ENCODE peak calls at places on chromosomes 16 and 17, in five cellular contexts. L is pancreas, F is cardiac fibroblast, X is Calu3, Q is astrocyte of the spinal cord. W is an unnamed sample.

GRCh38 chr17:59853168-59853918 is 39.4 kb downstream of the TUBD1 start:
- DNase-seq in L (peak), F (peak), X (peak), Q (peak), W (peak)

GRCh38 chr16:2475413-2476344 is 752 bp downstream of the TBC1D24 start:
- DNase-seq in L (peak), F (no peak), X (peak), Q (no peak), W (no peak)

GRCh38 chr16:23745263-23745662 is 9.6 kb upstream of the CHP2 start:
- DNase-seq in L (no peak), F (no peak), X (no peak), Q (no peak), W (no peak)

GRCh38 chr17:12118617-12119016 is 97.9 kb downstream of the MAP2K4 start:
- DNase-seq in L (no peak), F (no peak), X (no peak), Q (no peak), W (no peak)

GRCh38 chr16:74724820-74725549 is 24.3 kb upstream of the MLKL start:
- DNase-seq in L (peak), F (peak), X (no peak), Q (peak), W (no peak)

GRCh38 chr17:55763856-55764255 is 13.0 kb downstream of the PCTP start:
- DNase-seq in L (no peak), F (peak), X (no peak), Q (no peak), W (no peak)

GRCh38 chr17:4710693-4711634 is 532 bp downstream of the ARRB2 start:
- DNase-seq in L (no peak), F (no peak), X (no peak), Q (no peak), W (no peak)

GRCh38 chr17:76909971-76910760 is 42.0 kb downstream of the MGAT5B start:
- DNase-seq in L (peak), F (peak), X (peak), Q (peak), W (peak)

GRCh38 chr17:27858621-27859305 is 34.4 kb downstream of the LYRM9 start:
- DNase-seq in L (no peak), F (no peak), X (no peak), Q (no peak), W (no peak)

GRCh38 chr16:31090540-31090939 is 1.8 kb upstream of the PRSS53 start:
- DNase-seq in L (no peak), F (no peak), X (no peak), Q (peak), W (peak)

GRCh38 chr17:57735707-57736106 is 9.4 kb downstream of the CCDC182 start:
- DNase-seq in L (no peak), F (no peak), X (peak), Q (no peak), W (no peak)

GRCh38 chr17:28074010-28074409 is 31.5 kb downstream of the NLK start:
- DNase-seq in L (no peak), F (no peak), X (no peak), Q (no peak), W (no peak)

GRCh38 chr17:8020251-8020650 is 17.8 kb downstream of the GUCY2D start:
- DNase-seq in L (no peak), F (no peak), X (no peak), Q (no peak), W (no peak)

GRCh38 chr16:83911290-83911689 is 12.4 kb downstream of the MLYCD start:
- DNase-seq in L (no peak), F (no peak), X (no peak), Q (no peak), W (no peak)

GRCh38 chr16:74257061-74257460 is 39.6 kb upstream of the PSMD7 start:
- DNase-seq in L (no peak), F (no peak), X (no peak), Q (no peak), W (no peak)

GRCh38 chr16:23400387-23400930 is 52.5 kb downstream of the COG7 start:
- DNase-seq in L (no peak), F (no peak), X (no peak), Q (no peak), W (no peak)

GRCh38 chr17:53032861-53033271 is 789.9 kb upstream of the KIF2B start:
- DNase-seq in L (no peak), F (peak), X (peak), Q (peak), W (no peak)

GRCh38 chr17:69084911-69085310 is 24.2 kb upstream of the ABCA9 start:
- DNase-seq in L (no peak), F (no peak), X (peak), Q (no peak), W (no peak)

GRCh38 chr17:49341356-49341755 is 20.7 kb downstream of the ZNF652 start:
- DNase-seq in L (no peak), F (no peak), X (no peak), Q (no peak), W (no peak)

GRCh38 chr16:64242510-64242909 is 879.4 kb downstream of the CDH11 start:
- DNase-seq in L (no peak), F (no peak), X (no peak), Q (no peak), W (no peak)

GRCh38 chr17:47879028-47879585 is 16.9 kb upstream of the SP2 start:
- DNase-seq in L (no peak), F (no peak), X (no peak), Q (peak), W (peak)

GRCh38 chr16:5056347-5056746 is 9.4 kb downstream of the C16orf89 start:
- DNase-seq in L (no peak), F (no peak), X (peak), Q (no peak), W (no peak)

GRCh38 chr17:8109669-8110455 is 8.5 kb downstream of the ALOXE3 start:
- DNase-seq in L (peak), F (peak), X (peak), Q (no peak), W (no peak)

GRCh38 chr16:72241930-72242329 is 70.0 kb upstream of the PMFBP1 start:
- DNase-seq in L (no peak), F (peak), X (peak), Q (peak), W (peak)

GRCh38 chr17:43880420-43880991 is 26.8 kb downstream of the MPP2 start:
- DNase-seq in L (peak), F (peak), X (peak), Q (peak), W (peak)

GRCh38 chr16:59605706-59606105 is 871.6 kb upstream of the GOT2 start:
- DNase-seq in L (no peak), F (no peak), X (no peak), Q (no peak), W (no peak)

GRCh38 chr17:63476857-63477470 is at the start of gene ACE:
- DNase-seq in L (no peak), F (no peak), X (peak), Q (no peak), W (no peak)

GRCh38 chr16:50037791-50038190 is 12.8 kb downstream of the CNEP1R1 start:
- DNase-seq in L (no peak), F (peak), X (no peak), Q (no peak), W (peak)

GRCh38 chr17:45732926-45733505 is 51.1 kb upstream of the CRHR1 start:
- DNase-seq in L (no peak), F (no peak), X (no peak), Q (no peak), W (no peak)

GRCh38 chr16:1288813-1289479 is 20.5 kb upstream of the UBE2I start:
- DNase-seq in L (no peak), F (no peak), X (no peak), Q (no peak), W (no peak)

GRCh38 chr17:41824086-41824485 is 11.3 kb downstream of the FKBP10 start:
- DNase-seq in L (no peak), F (no peak), X (no peak), Q (no peak), W (peak)

GRCh38 chr16:12618515-12618914 is 185.2 kb downstream of the CPPED1 start:
- DNase-seq in L (no peak), F (no peak), X (no peak), Q (no peak), W (no peak)

GRCh38 chr17:73541111-73541510 is 103.1 kb downstream of the SDK2 start:
- DNase-seq in L (no peak), F (no peak), X (no peak), Q (no peak), W (peak)

GRCh38 chr16:10964039-10964890 is 19.9 kb downstream of the CLEC16A start:
- DNase-seq in L (peak), F (peak), X (peak), Q (peak), W (peak)

GRCh38 chr16:50449800-50450199 is 81.0 kb upstream of the BRD7 start:
- DNase-seq in L (no peak), F (no peak), X (no peak), Q (no peak), W (no peak)

GRCh38 chr17:51398128-51398525 is 137.8 kb downstream of the UTP18 start:
- DNase-seq in L (no peak), F (no peak), X (no peak), Q (no peak), W (no peak)

GRCh38 chr17:79483842-79484241 is 127.0 kb downstream of the RBFOX3 start:
- DNase-seq in L (no peak), F (no peak), X (no peak), Q (no peak), W (no peak)

GRCh38 chr17:45948881-45949624 is 50.0 kb upstream of the STH start:
- DNase-seq in L (peak), F (peak), X (peak), Q (peak), W (peak)

GRCh38 chr17:82648761-82649474 is 674 bp upstream of the WDR45B start:
- DNase-seq in L (peak), F (no peak), X (no peak), Q (no peak), W (no peak)

GRCh38 chr17:9676742-9677387 is 31.5 kb downstream of the USP43 start:
- DNase-seq in L (no peak), F (no peak), X (peak), Q (peak), W (peak)

GRCh38 chr17:9677932-9678331 is 32.6 kb downstream of the USP43 start:
- DNase-seq in L (no peak), F (no peak), X (no peak), Q (no peak), W (no peak)

GRCh38 chr17:9677411-9677810 is 32.1 kb downstream of the USP43 start:
- DNase-seq in L (no peak), F (no peak), X (no peak), Q (no peak), W (no peak)

GRCh38 chr17:9672691-9673090 is 27.4 kb downstream of the USP43 start:
- DNase-seq in L (no peak), F (no peak), X (no peak), Q (no peak), W (no peak)

DNA sequence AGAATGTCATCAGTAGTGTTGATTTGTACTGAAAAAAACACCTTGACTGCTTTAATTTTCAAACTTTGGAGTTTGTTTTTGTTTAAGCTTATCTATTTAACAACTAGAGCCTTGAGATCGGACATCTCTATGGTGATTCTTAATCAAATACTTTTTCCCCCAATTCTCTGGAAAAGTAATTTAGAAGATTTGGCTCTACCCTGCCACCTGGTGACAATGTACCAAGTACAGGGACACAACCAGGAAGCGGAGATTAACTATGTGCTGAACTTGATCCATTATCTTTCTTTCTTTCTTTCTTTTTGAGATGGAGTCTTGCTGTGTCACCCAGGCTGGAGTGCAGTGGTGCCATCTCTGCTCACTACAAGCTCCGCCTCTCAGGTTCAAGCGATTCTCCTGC is 30.8 kb downstream of the USP43 start:
- DNase-seq in L (no peak), F (no peak), X (peak), Q (no peak), W (no peak)
- TF ChIP-seq CTCF in L (no peak), F (no peak), X (no peak), Q (peak), W (peak)

GRCh38 chr17:2929881-2930533 is 133.4 kb downstream of the OR1D5 start:
- DNase-seq in L (peak), F (peak), X (peak), Q (no peak), W (no peak)

GRCh38 chr17:2932946-2933345 is 130.5 kb downstream of the OR1D5 start:
- DNase-seq in L (no peak), F (no peak), X (no peak), Q (no peak), W (no peak)

GRCh38 chr17:2933606-2934005 is 129.8 kb downstream of the OR1D5 start:
- DNase-seq in L (no peak), F (no peak), X (no peak), Q (no peak), W (no peak)

GRCh38 chr17:2931426-2931825 is 132.0 kb downstream of the OR1D5 start:
- DNase-seq in L (no peak), F (no peak), X (no peak), Q (no peak), W (no peak)

GRCh38 chr17:2931901-2932300 is 131.5 kb downstream of the OR1D5 start:
- DNase-seq in L (no peak), F (no peak), X (no peak), Q (no peak), W (no peak)
- TF ChIP-seq CTCF in L (no peak), F (no peak), X (no peak), Q (no peak), W (no peak)

DNA sequence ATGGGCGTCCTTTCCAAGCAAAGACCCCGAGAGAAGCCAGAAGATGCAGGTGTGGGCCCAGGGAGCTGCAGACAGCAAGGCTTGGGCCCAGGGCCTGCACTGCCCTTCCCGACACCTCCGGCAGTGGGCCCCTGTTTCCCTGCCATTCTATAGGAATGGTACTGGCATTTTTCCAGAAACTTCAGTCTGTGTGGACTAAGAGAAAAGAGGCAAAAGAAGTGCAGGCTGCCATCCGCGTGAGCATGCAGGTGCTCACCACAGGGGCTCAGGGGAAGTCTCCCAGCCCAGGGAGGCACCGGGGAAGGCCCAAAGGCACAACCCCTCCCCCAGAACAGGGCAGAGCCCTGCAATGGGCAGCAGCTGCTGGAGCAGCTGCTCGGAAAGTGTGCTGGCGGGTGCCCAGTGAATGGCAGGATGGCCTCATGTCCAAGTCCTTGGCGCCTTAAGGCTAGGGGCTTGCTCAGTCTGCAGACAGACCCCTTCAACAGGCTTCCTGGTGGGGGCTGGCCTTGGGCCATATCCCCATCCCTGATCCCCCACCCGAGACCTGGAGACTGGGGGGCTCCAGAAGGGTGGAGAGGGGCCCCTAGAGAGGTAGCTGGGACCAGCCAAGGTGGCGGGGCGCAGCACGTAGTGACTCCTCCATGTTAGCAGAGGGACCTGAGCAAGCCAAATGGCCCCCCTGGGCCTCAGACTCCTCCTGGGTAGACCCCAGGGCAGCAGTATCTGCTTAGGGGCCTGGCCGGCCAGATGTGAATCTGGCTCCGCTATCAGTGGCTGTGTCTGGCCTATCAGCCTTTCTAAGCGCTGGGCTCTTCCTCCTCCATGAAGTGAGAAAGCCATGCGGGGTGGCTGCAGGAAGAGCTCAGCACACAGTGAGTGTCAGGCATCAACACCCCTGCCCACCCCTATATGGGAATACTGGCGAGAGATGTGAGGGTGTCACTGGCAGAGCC is 6.7 kb upstream of the TPPP3 start:
- DNase-seq in L (no peak), F (no peak), X (no peak), Q (no peak), W (no peak)
- TF ChIP-seq CTCF in L (no peak), F (no peak), X (no peak), Q (no peak), W (no peak)

GRCh38 chr17:40791808-40792436 is 7.8 kb downstream of the KRT28 start:
- DNase-seq in L (no peak), F (peak), X (peak), Q (peak), W (peak)
- TF ChIP-seq CTCF in L (peak), F (peak), X (peak), Q (peak), W (peak)

GRCh38 chr17:1452836-1453235 is 3.2 kb downstream of the CRK start:
- DNase-seq in L (no peak), F (no peak), X (no peak), Q (no peak), W (no peak)
- TF ChIP-seq CTCF in L (no peak), F (no peak), X (no peak), Q (no peak), W (no peak)